ENCODE peak calls at places on chromosomes 1 and 21, in four cellular contexts. J is GM12878, I is K562, C is HepG2. F is an unnamed sample.
A peak's percentile ranks its signal among the peaks of the same experiment; 100 is the strongest.

GRCh38 chr21:36079010-36079649 is 9.3 kb downstream of the CBR1 start:
- DNase-seq in J (no peak), C (no peak), I (peak; percentile 39), F (no peak)

GRCh38 chr1:162230096-162230495 is 146.6 kb downstream of the SPATA46 start:
- DNase-seq in J (no peak), I (no peak), C (no peak), F (peak; percentile 72)

GRCh38 chr21:21039624-21040023 is 41.4 kb downstream of the NCAM2 start:
- DNase-seq in J (no peak), I (no peak), C (no peak), F (no peak)

GRCh38 chr1:17875882-17876280 is 120.7 kb downstream of the ACTL8 start:
- DNase-seq in I (no peak), J (no peak), C (no peak), F (no peak)

GRCh38 chr1:154360288-154360687 is 35.0 kb downstream of the ATP8B2 start:
- DNase-seq in C (no peak), I (no peak), J (no peak), F (no peak)

GRCh38 chr1:180560200-180560867 is 1.6 kb downstream of the OVAAL start:
- DNase-seq in I (no peak), C (peak; percentile 11), J (no peak), F (no peak)

GRCh38 chr1:3060112-3060511 is 8.9 kb upstream of the PRDM16 start:
- DNase-seq in C (no peak), J (no peak), I (no peak), F (no peak)

GRCh38 chr1:81549588-81550127 is 251.1 kb upstream of the ADGRL2 start:
- DNase-seq in I (no peak), C (peak; percentile 8), J (peak; percentile 35), F (peak; percentile 77)

GRCh38 chr21:45803613-45804340 is 160.3 kb downstream of the PCBP3 start:
- DNase-seq in C (no peak), J (no peak), I (no peak), F (no peak)

GRCh38 chr21:37821791-37822450 is 94.3 kb downstream of the KCNJ6 start:
- DNase-seq in I (no peak), J (no peak), C (no peak), F (no peak)

GRCh38 chr1:81160696-81161095 is 640.0 kb upstream of the ADGRL2 start:
- DNase-seq in C (no peak), J (no peak), I (no peak), F (no peak)

GRCh38 chr1:78176448-78176847 is 130.7 kb downstream of the GIPC2 start:
- DNase-seq in C (no peak), I (no peak), J (no peak), F (no peak)

GRCh38 chr1:108512239-108513071 is 47.4 kb upstream of the EEIG2 start:
- DNase-seq in I (peak; percentile 41), J (no peak), C (no peak), F (peak; percentile 39)

GRCh38 chr1:211944733-211945500 is 90.4 kb downstream of the INTS7 start:
- DNase-seq in I (no peak), J (no peak), C (peak; percentile 94), F (no peak)

GRCh38 chr1:167054946-167055630 is 35.1 kb downstream of the GPA33 start:
- DNase-seq in C (no peak), J (no peak), I (no peak), F (no peak)

GRCh38 chr21:29649370-29649963 is 290.3 kb downstream of the GRIK1 start:
- DNase-seq in I (peak; percentile 82), C (no peak), J (no peak), F (no peak)

GRCh38 chr21:38857152-38857825 is 51.6 kb downstream of the ETS2 start:
- DNase-seq in I (peak; percentile 32), J (no peak), C (peak; percentile 28), F (no peak)

GRCh38 chr1:217193151-217193550 is 437.7 kb downstream of the GPATCH2 start:
- DNase-seq in J (no peak), C (no peak), I (no peak), F (no peak)

GRCh38 chr1:7607097-7607496 is 164.0 kb upstream of the VAMP3 start:
- DNase-seq in J (no peak), C (no peak), I (no peak), F (no peak)

GRCh38 chr1:153422450-153423068 is 6.2 kb downstream of the S100A7A start:
- DNase-seq in I (peak; percentile 65), C (peak; percentile 34), J (no peak), F (peak; percentile 70)

GRCh38 chr1:19345391-19345790 is 33.3 kb downstream of the SLC66A1 start:
- DNase-seq in I (no peak), J (no peak), C (no peak), F (no peak)

GRCh38 chr1:18463984-18464664 is 16.6 kb upstream of the KLHDC7A start:
- DNase-seq in J (no peak), C (peak; percentile 48), I (no peak), F (no peak)

GRCh38 chr1:245179706-245180105 is 24.9 kb downstream of the KIF26B start:
- DNase-seq in C (no peak), J (no peak), I (no peak), F (no peak)

GRCh38 chr1:50333595-50333974 is 89.7 kb downstream of the DMRTA2 start:
- DNase-seq in C (no peak), J (no peak), I (peak; percentile 92), F (peak; percentile 32)

GRCh38 chr1:239603530-239603929 is 217.2 kb downstream of the CHRM3 start:
- DNase-seq in J (no peak), I (no peak), C (no peak), F (no peak)

GRCh38 chr1:115282825-115283224 is 55.2 kb downstream of the NGF start:
- DNase-seq in J (no peak), I (no peak), C (no peak), F (no peak)

GRCh38 chr1:183844806-183845205 is 39.9 kb downstream of the RGL1 start:
- DNase-seq in I (no peak), C (no peak), J (peak; percentile 9), F (no peak)
- H3K4me1 ChIP-seq in I (no peaks in the 10 kb centered on the region), C (peaks cover 36% of the 10 kb centered on the region), J (peaks cover 46% of the 10 kb centered on the region), F (peaks cover 49% of the 10 kb centered on the region)

GRCh38 chr1:149929847-149930246 is 2.2 kb upstream of the SF3B4 start:
- DNase-seq in I (no peak), J (no peak), C (no peak), F (no peak)

GRCh38 chr1:149932474-149932873 is 4.2 kb downstream of the MTMR11 start:
- DNase-seq in I (no peak), C (no peak), J (no peak), F (no peak)

GRCh38 chr1:149933208-149933607 is 3.5 kb downstream of the MTMR11 start:
- DNase-seq in I (no peak), J (no peak), C (no peak), F (no peak)

GRCh38 chr1:149928388-149928724 is 753 bp upstream of the SF3B4 start:
- DNase-seq in I (no peak), J (no peak), C (no peak), F (no peak)

GRCh38 chr1:149931212-149931805 is 3.7 kb upstream of the SF3B4 start:
- DNase-seq in C (no peak), J (no peak), I (no peak), F (peak; percentile 14)
- TF ChIP-seq MYC in C (no peak), J (no peak), I (no peak), F (no peak)

DNA sequence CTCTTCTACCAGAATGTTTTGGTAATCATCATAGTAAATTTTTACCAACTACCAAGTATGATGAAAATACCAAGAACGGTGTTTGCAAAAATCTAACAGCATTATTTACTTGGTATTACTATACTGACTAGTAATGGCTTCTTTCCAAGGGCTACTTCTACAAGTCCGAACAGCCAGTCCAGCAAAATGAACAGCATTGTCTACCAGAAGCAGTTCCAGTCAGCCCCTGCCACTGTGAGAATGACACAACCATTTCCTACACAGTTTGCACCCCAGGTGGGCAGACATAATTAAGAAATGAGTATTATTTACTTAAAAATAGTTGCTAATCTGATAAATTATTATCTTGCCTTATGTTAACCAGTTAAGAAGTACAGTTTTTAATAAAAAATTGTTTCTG is 33.8 kb upstream of the MYOCOS start:
- DNase-seq in C (no peak), J (no peak), I (no peak), F (no peak)
- H3K9ac ChIP-seq in C (no peak overlapping the region), J (no peak overlapping the region), I (no peak overlapping the region), F (no peak overlapping the region)

GRCh38 chr1:22044690-22045420 is 7.7 kb upstream of the CDC42 start:
- DNase-seq in I (no peak), J (no peak), C (no peak), F (no peak)

GRCh38 chr1:22041505-22041904 is 11.0 kb upstream of the CDC42 start:
- DNase-seq in C (no peak), J (no peak), I (no peak), F (no peak)

GRCh38 chr1:22039594-22040347 is 12.7 kb upstream of the CDC42 start:
- DNase-seq in C (no peak), I (peak; percentile 39), J (peak; percentile 97), F (peak; percentile 44)

GRCh38 chr1:22045604-22046228 is 6.8 kb upstream of the CDC42 start:
- DNase-seq in J (no peak), I (no peak), C (no peak), F (no peak)

DNA sequence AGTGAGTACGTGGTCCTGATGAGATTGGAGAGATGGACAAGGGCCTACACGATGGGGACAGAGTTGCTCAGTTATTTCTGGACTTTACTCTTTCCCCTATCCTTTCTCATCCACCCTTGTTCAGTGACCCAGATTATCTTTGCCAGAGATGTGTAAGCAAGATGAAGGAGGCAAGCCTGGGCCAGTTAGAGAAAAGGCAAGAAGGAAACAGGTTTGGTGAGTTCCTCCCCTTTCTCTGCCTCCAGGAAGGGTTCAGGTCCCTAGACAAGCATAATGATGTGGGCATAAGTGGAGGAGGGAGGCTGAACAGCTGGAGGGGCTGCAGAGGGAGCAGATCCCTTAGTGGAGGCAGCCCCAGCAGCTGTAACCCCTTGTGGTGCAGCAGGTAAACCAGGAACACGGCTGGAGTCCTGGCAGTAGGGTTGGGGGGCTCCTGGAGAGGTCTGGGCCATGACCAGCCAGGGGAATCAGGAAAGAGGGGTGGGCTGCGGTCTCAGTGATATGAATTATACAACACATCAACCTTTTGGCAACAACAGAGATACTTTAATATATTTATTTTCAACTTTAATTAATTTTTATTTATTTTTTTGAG is 9.2 kb upstream of the CDC42 start:
- DNase-seq in C (no peak), I (no peak), J (no peak), F (no peak)
- H3K4me1 ChIP-seq in C (peaks cover 37% of the 10 kb centered on the region), I (peaks cover 27% of the 10 kb centered on the region), J (peaks cover 38% of the 10 kb centered on the region), F (peaks cover 11% of the 10 kb centered on the region)